ENCODE peak calls at places on chromosome 22, in nine cellular contexts. One of them, this sample, is unnamed.

GRCh38 chr22:50139843-50140415 is 30.6 kb upstream of the PANX2 start:
- DNase-seq in activated CD8-positive, alpha-beta memory T cell treated with anti-CD3 and anti-CD28 coated beads for 4 hours: no peak
- DNase-seq in lung: no peak
- DNase-seq in progenitor cell of endocrine pancreas: no peak
- DNase-seq in activated T-cell treated with anti-CD3 and anti-CD28 coated beads, Interleukin-2, amount 50 U/mL, for 48 hours: no peak
- DNase-seq in H4: no peak
- DNase-seq in posterior cingulate gyrus: no peak
- DNase-seq in amniotic stem cell: no peak
- DNase-seq in cardiac fibroblast: no peak
- DNase-seq in this sample: no peak

GRCh38 chr22:46971141-46971775 is 208.8 kb downstream of the TBC1D22A start:
- DNase-seq in amniotic stem cell: no peak
- DNase-seq in activated CD8-positive, alpha-beta memory T cell treated with anti-CD3 and anti-CD28 coated beads for 4 hours: no peak
- DNase-seq in lung: no peak
- DNase-seq in progenitor cell of endocrine pancreas: no peak
- DNase-seq in H4: no peak
- DNase-seq in activated T-cell treated with anti-CD3 and anti-CD28 coated beads, Interleukin-2, amount 50 U/mL, for 48 hours: no peak
- DNase-seq in posterior cingulate gyrus: no peak
- DNase-seq in cardiac fibroblast: peak
- DNase-seq in this sample: no peak

GRCh38 chr22:49678842-49679170 is 148.9 kb downstream of the BRD1 start:
- DNase-seq in amniotic stem cell: no peak
- DNase-seq in activated T-cell treated with anti-CD3 and anti-CD28 coated beads, Interleukin-2, amount 50 U/mL, for 48 hours: no peak
- DNase-seq in lung: no peak
- DNase-seq in posterior cingulate gyrus: no peak
- DNase-seq in H4: no peak
- DNase-seq in activated CD8-positive, alpha-beta memory T cell treated with anti-CD3 and anti-CD28 coated beads for 4 hours: no peak
- DNase-seq in cardiac fibroblast: no peak
- DNase-seq in progenitor cell of endocrine pancreas: no peak
- DNase-seq in this sample: no peak

GRCh38 chr22:26234267-26234666 is 65.0 kb downstream of the SEZ6L start:
- DNase-seq in cardiac fibroblast: no peak
- DNase-seq in progenitor cell of endocrine pancreas: no peak
- DNase-seq in activated T-cell treated with anti-CD3 and anti-CD28 coated beads, Interleukin-2, amount 50 U/mL, for 48 hours: no peak
- DNase-seq in H4: no peak
- DNase-seq in posterior cingulate gyrus: no peak
- DNase-seq in activated CD8-positive, alpha-beta memory T cell treated with anti-CD3 and anti-CD28 coated beads for 4 hours: no peak
- DNase-seq in lung: no peak
- DNase-seq in amniotic stem cell: no peak
- DNase-seq in this sample: no peak

GRCh38 chr22:40898850-40899357 is 37.0 kb upstream of the DNAJB7 start:
- DNase-seq in lung: no peak
- DNase-seq in H4: peak
- DNase-seq in cardiac fibroblast: peak
- DNase-seq in posterior cingulate gyrus: no peak
- DNase-seq in progenitor cell of endocrine pancreas: no peak
- DNase-seq in activated CD8-positive, alpha-beta memory T cell treated with anti-CD3 and anti-CD28 coated beads for 4 hours: no peak
- DNase-seq in activated T-cell treated with anti-CD3 and anti-CD28 coated beads, Interleukin-2, amount 50 U/mL, for 48 hours: no peak
- DNase-seq in amniotic stem cell: no peak
- DNase-seq in this sample: no peak

GRCh38 chr22:17368144-17368726 is 1.0 kb upstream of the CECR2 start:
- DNase-seq in amniotic stem cell: no peak
- DNase-seq in lung: no peak
- DNase-seq in H4: no peak
- DNase-seq in activated CD8-positive, alpha-beta memory T cell treated with anti-CD3 and anti-CD28 coated beads for 4 hours: no peak
- DNase-seq in cardiac fibroblast: no peak
- DNase-seq in activated T-cell treated with anti-CD3 and anti-CD28 coated beads, Interleukin-2, amount 50 U/mL, for 48 hours: no peak
- DNase-seq in progenitor cell of endocrine pancreas: no peak
- DNase-seq in posterior cingulate gyrus: no peak
- DNase-seq in this sample: no peak

GRCh38 chr22:44880588-44881245 is 128.3 kb downstream of the ARHGAP8 start:
- DNase-seq in lung: no peak
- DNase-seq in H4: no peak
- DNase-seq in activated CD8-positive, alpha-beta memory T cell treated with anti-CD3 and anti-CD28 coated beads for 4 hours: no peak
- DNase-seq in cardiac fibroblast: no peak
- DNase-seq in progenitor cell of endocrine pancreas: no peak
- DNase-seq in amniotic stem cell: no peak
- DNase-seq in posterior cingulate gyrus: no peak
- DNase-seq in activated T-cell treated with anti-CD3 and anti-CD28 coated beads, Interleukin-2, amount 50 U/mL, for 48 hours: no peak
- DNase-seq in this sample: no peak

GRCh38 chr22:19046287-19046686 is 75.9 kb downstream of the DGCR2 start:
- DNase-seq in activated CD8-positive, alpha-beta memory T cell treated with anti-CD3 and anti-CD28 coated beads for 4 hours: no peak
- DNase-seq in lung: no peak
- DNase-seq in posterior cingulate gyrus: no peak
- DNase-seq in cardiac fibroblast: no peak
- DNase-seq in amniotic stem cell: no peak
- DNase-seq in H4: no peak
- DNase-seq in progenitor cell of endocrine pancreas: no peak
- DNase-seq in activated T-cell treated with anti-CD3 and anti-CD28 coated beads, Interleukin-2, amount 50 U/mL, for 48 hours: no peak
- DNase-seq in this sample: no peak

GRCh38 chr22:42993651-42994275 is 21.2 kb downstream of the PACSIN2 start:
- DNase-seq in activated T-cell treated with anti-CD3 and anti-CD28 coated beads, Interleukin-2, amount 50 U/mL, for 48 hours: no peak
- DNase-seq in progenitor cell of endocrine pancreas: no peak
- DNase-seq in lung: no peak
- DNase-seq in amniotic stem cell: no peak
- DNase-seq in H4: peak
- DNase-seq in posterior cingulate gyrus: no peak
- DNase-seq in activated CD8-positive, alpha-beta memory T cell treated with anti-CD3 and anti-CD28 coated beads for 4 hours: no peak
- DNase-seq in cardiac fibroblast: peak
- DNase-seq in this sample: no peak

GRCh38 chr22:45696227-45696626 is 24.6 kb downstream of the ATXN10 start:
- DNase-seq in activated CD8-positive, alpha-beta memory T cell treated with anti-CD3 and anti-CD28 coated beads for 4 hours: no peak
- DNase-seq in H4: no peak
- DNase-seq in activated T-cell treated with anti-CD3 and anti-CD28 coated beads, Interleukin-2, amount 50 U/mL, for 48 hours: no peak
- DNase-seq in amniotic stem cell: no peak
- DNase-seq in posterior cingulate gyrus: no peak
- DNase-seq in progenitor cell of endocrine pancreas: no peak
- DNase-seq in cardiac fibroblast: no peak
- DNase-seq in lung: no peak
- DNase-seq in this sample: no peak

GRCh38 chr22:50505776-50506610 is 1.5 kb downstream of the LMF2 start:
- DNase-seq in activated CD8-positive, alpha-beta memory T cell treated with anti-CD3 and anti-CD28 coated beads for 4 hours: no peak
- DNase-seq in activated T-cell treated with anti-CD3 and anti-CD28 coated beads, Interleukin-2, amount 50 U/mL, for 48 hours: no peak
- DNase-seq in cardiac fibroblast: no peak
- DNase-seq in posterior cingulate gyrus: no peak
- DNase-seq in amniotic stem cell: no peak
- DNase-seq in progenitor cell of endocrine pancreas: no peak
- DNase-seq in H4: no peak
- DNase-seq in lung: no peak
- DNase-seq in this sample: no peak

GRCh38 chr22:44567846-44568493 is 69.9 kb upstream of the RTL6 start:
- DNase-seq in cardiac fibroblast: peak
- DNase-seq in posterior cingulate gyrus: no peak
- DNase-seq in lung: no peak
- DNase-seq in progenitor cell of endocrine pancreas: no peak
- DNase-seq in activated CD8-positive, alpha-beta memory T cell treated with anti-CD3 and anti-CD28 coated beads for 4 hours: peak
- DNase-seq in activated T-cell treated with anti-CD3 and anti-CD28 coated beads, Interleukin-2, amount 50 U/mL, for 48 hours: peak
- DNase-seq in H4: peak
- DNase-seq in amniotic stem cell: no peak
- DNase-seq in this sample: no peak

GRCh38 chr22:19875531-19876313 is 21.0 kb upstream of the GNB1L start:
- DNase-seq in H4: no peak
- DNase-seq in activated CD8-positive, alpha-beta memory T cell treated with anti-CD3 and anti-CD28 coated beads for 4 hours: no peak
- DNase-seq in cardiac fibroblast: peak
- DNase-seq in activated T-cell treated with anti-CD3 and anti-CD28 coated beads, Interleukin-2, amount 50 U/mL, for 48 hours: no peak
- DNase-seq in lung: no peak
- DNase-seq in amniotic stem cell: no peak
- DNase-seq in progenitor cell of endocrine pancreas: no peak
- DNase-seq in posterior cingulate gyrus: no peak
- DNase-seq in this sample: peak

GRCh38 chr22:42329504-42329903 is 59.1 kb upstream of the TCF20 start:
- DNase-seq in cardiac fibroblast: no peak
- DNase-seq in H4: no peak
- DNase-seq in activated T-cell treated with anti-CD3 and anti-CD28 coated beads, Interleukin-2, amount 50 U/mL, for 48 hours: no peak
- DNase-seq in amniotic stem cell: no peak
- DNase-seq in progenitor cell of endocrine pancreas: no peak
- DNase-seq in activated CD8-positive, alpha-beta memory T cell treated with anti-CD3 and anti-CD28 coated beads for 4 hours: no peak
- DNase-seq in lung: no peak
- DNase-seq in posterior cingulate gyrus: no peak
- DNase-seq in this sample: no peak

GRCh38 chr22:42596376-42596775 is 18.3 kb downstream of the POLDIP3 start:
- DNase-seq in activated T-cell treated with anti-CD3 and anti-CD28 coated beads, Interleukin-2, amount 50 U/mL, for 48 hours: no peak
- DNase-seq in cardiac fibroblast: peak
- DNase-seq in activated CD8-positive, alpha-beta memory T cell treated with anti-CD3 and anti-CD28 coated beads for 4 hours: no peak
- DNase-seq in lung: no peak
- DNase-seq in progenitor cell of endocrine pancreas: no peak
- DNase-seq in amniotic stem cell: no peak
- DNase-seq in posterior cingulate gyrus: no peak
- DNase-seq in H4: no peak
- DNase-seq in this sample: no peak

GRCh38 chr22:37147186-37147990 is 2.3 kb downstream of the IL2RB start:
- DNase-seq in posterior cingulate gyrus: no peak
- DNase-seq in activated CD8-positive, alpha-beta memory T cell treated with anti-CD3 and anti-CD28 coated beads for 4 hours: no peak
- DNase-seq in cardiac fibroblast: no peak
- DNase-seq in amniotic stem cell: no peak
- DNase-seq in activated T-cell treated with anti-CD3 and anti-CD28 coated beads, Interleukin-2, amount 50 U/mL, for 48 hours: no peak
- DNase-seq in lung: no peak
- DNase-seq in progenitor cell of endocrine pancreas: no peak
- DNase-seq in H4: no peak
- DNase-seq in this sample: no peak

GRCh38 chr22:48368975-48369525 is 1458.6 kb downstream of the BRD1 start:
- DNase-seq in cardiac fibroblast: no peak
- DNase-seq in H4: no peak
- DNase-seq in posterior cingulate gyrus: no peak
- DNase-seq in progenitor cell of endocrine pancreas: no peak
- DNase-seq in amniotic stem cell: no peak
- DNase-seq in activated CD8-positive, alpha-beta memory T cell treated with anti-CD3 and anti-CD28 coated beads for 4 hours: no peak
- DNase-seq in activated T-cell treated with anti-CD3 and anti-CD28 coated beads, Interleukin-2, amount 50 U/mL, for 48 hours: no peak
- DNase-seq in lung: no peak
- DNase-seq in this sample: no peak

GRCh38 chr22:50146440-50147228 is 23.9 kb upstream of the PANX2 start:
- DNase-seq in H4: no peak
- DNase-seq in activated CD8-positive, alpha-beta memory T cell treated with anti-CD3 and anti-CD28 coated beads for 4 hours: no peak
- DNase-seq in cardiac fibroblast: peak
- DNase-seq in activated T-cell treated with anti-CD3 and anti-CD28 coated beads, Interleukin-2, amount 50 U/mL, for 48 hours: no peak
- DNase-seq in amniotic stem cell: no peak
- DNase-seq in posterior cingulate gyrus: peak
- DNase-seq in progenitor cell of endocrine pancreas: no peak
- DNase-seq in lung: peak
- DNase-seq in this sample: peak

GRCh38 chr22:32806296-32806695 is 4.8 kb downstream of the TIMP3 start:
- DNase-seq in progenitor cell of endocrine pancreas: no peak
- DNase-seq in lung: no peak
- DNase-seq in amniotic stem cell: no peak
- DNase-seq in cardiac fibroblast: no peak
- DNase-seq in H4: no peak
- DNase-seq in activated CD8-positive, alpha-beta memory T cell treated with anti-CD3 and anti-CD28 coated beads for 4 hours: no peak
- DNase-seq in posterior cingulate gyrus: no peak
- DNase-seq in activated T-cell treated with anti-CD3 and anti-CD28 coated beads, Interleukin-2, amount 50 U/mL, for 48 hours: no peak
- DNase-seq in this sample: no peak

GRCh38 chr22:17924735-17925727 is 99.3 kb downstream of the MICAL3 start:
- DNase-seq in amniotic stem cell: no peak
- DNase-seq in H4: no peak
- DNase-seq in posterior cingulate gyrus: no peak
- DNase-seq in activated T-cell treated with anti-CD3 and anti-CD28 coated beads, Interleukin-2, amount 50 U/mL, for 48 hours: no peak
- DNase-seq in lung: no peak
- DNase-seq in progenitor cell of endocrine pancreas: no peak
- DNase-seq in cardiac fibroblast: peak
- DNase-seq in activated CD8-positive, alpha-beta memory T cell treated with anti-CD3 and anti-CD28 coated beads for 4 hours: no peak
- DNase-seq in this sample: no peak

GRCh38 chr22:20435436-20436308 is 2.0 kb downstream of the SCARF2 start:
- DNase-seq in cardiac fibroblast: no peak
- DNase-seq in amniotic stem cell: no peak
- DNase-seq in progenitor cell of endocrine pancreas: no peak
- DNase-seq in lung: no peak
- DNase-seq in H4: no peak
- DNase-seq in posterior cingulate gyrus: no peak
- DNase-seq in activated T-cell treated with anti-CD3 and anti-CD28 coated beads, Interleukin-2, amount 50 U/mL, for 48 hours: no peak
- DNase-seq in activated CD8-positive, alpha-beta memory T cell treated with anti-CD3 and anti-CD28 coated beads for 4 hours: no peak
- DNase-seq in this sample: no peak

GRCh38 chr22:25085930-25086901 is 113.4 kb upstream of the CRYBB3 start:
- DNase-seq in activated CD8-positive, alpha-beta memory T cell treated with anti-CD3 and anti-CD28 coated beads for 4 hours: no peak
- DNase-seq in amniotic stem cell: no peak
- DNase-seq in lung: no peak
- DNase-seq in H4: no peak
- DNase-seq in activated T-cell treated with anti-CD3 and anti-CD28 coated beads, Interleukin-2, amount 50 U/mL, for 48 hours: peak
- DNase-seq in posterior cingulate gyrus: no peak
- DNase-seq in cardiac fibroblast: peak
- DNase-seq in progenitor cell of endocrine pancreas: no peak
- DNase-seq in this sample: no peak

GRCh38 chr22:35457729-35458546 is 58.0 kb downstream of the MCM5 start:
- DNase-seq in activated CD8-positive, alpha-beta memory T cell treated with anti-CD3 and anti-CD28 coated beads for 4 hours: no peak
- DNase-seq in amniotic stem cell: no peak
- DNase-seq in H4: no peak
- DNase-seq in lung: no peak
- DNase-seq in progenitor cell of endocrine pancreas: no peak
- DNase-seq in posterior cingulate gyrus: no peak
- DNase-seq in activated T-cell treated with anti-CD3 and anti-CD28 coated beads, Interleukin-2, amount 50 U/mL, for 48 hours: no peak
- DNase-seq in cardiac fibroblast: no peak
- DNase-seq in this sample: no peak

GRCh38 chr22:50576806-50577696 is 1.2 kb downstream of the CPT1B start:
- DNase-seq in lung: no peak
- DNase-seq in amniotic stem cell: no peak
- DNase-seq in progenitor cell of endocrine pancreas: no peak
- DNase-seq in activated CD8-positive, alpha-beta memory T cell treated with anti-CD3 and anti-CD28 coated beads for 4 hours: no peak
- DNase-seq in cardiac fibroblast: no peak
- DNase-seq in H4: no peak
- DNase-seq in activated T-cell treated with anti-CD3 and anti-CD28 coated beads, Interleukin-2, amount 50 U/mL, for 48 hours: no peak
- DNase-seq in posterior cingulate gyrus: no peak
- DNase-seq in this sample: no peak